ENCODE peak calls at places on chromosomes 2 and 18, in seven cellular contexts. N is colonic mucosa, R is HCT116, D is endodermal cell, C is neural progenitor cell, E is mammary epithelial cell, Z is IMR-90. B is an unnamed sample.

GRCh38 chr2:101763496-101764333 is 66.2 kb downstream of the MAP4K4 start:
- DNase-seq in N (no peak), R (no peak), D (no peak), C (no peak), E (no peak), Z (no peak), B (no peak)

GRCh38 chr2:72143441-72144356 is 4.0 kb downstream of the CYP26B1 start:
- DNase-seq in N (no peak), R (no peak), D (peak; percentile 72), C (peak; percentile 56), E (no peak), Z (no peak), B (peak; percentile 80)

GRCh38 chr2:120729410-120730052 is 6.1 kb upstream of the GLI2 start:
- DNase-seq in N (no peak), R (peak; percentile 37), D (peak; percentile 54), C (no peak), E (peak; percentile 52), Z (peak; percentile 88), B (no peak)

GRCh38 chr18:50405582-50406271 is 30.9 kb downstream of the SKA1 start:
- DNase-seq in N (no peak), R (no peak), D (no peak), C (peak; percentile 64), E (no peak), Z (no peak), B (no peak)

GRCh38 chr2:101679801-101680487 is 17.6 kb upstream of the MAP4K4 start:
- DNase-seq in N (no peak), R (no peak), D (no peak), C (no peak), E (no peak), Z (no peak), B (no peak)

GRCh38 chr2:10387033-10387432 is 61.1 kb downstream of the ODC1 start:
- DNase-seq in N (no peak), R (no peak), D (no peak), C (no peak), E (no peak), Z (no peak), B (no peak)

GRCh38 chr2:66446178-66446860 is 11.4 kb downstream of the MEIS1 start:
- DNase-seq in N (no peak), R (no peak), D (peak; percentile 87), C (peak; percentile 76), E (no peak), Z (no peak), B (peak; percentile 84)

GRCh38 chr2:135144343-135144742 is 92.3 kb downstream of the RAB3GAP1 start:
- DNase-seq in N (no peak), R (no peak), D (no peak), C (no peak), E (peak; percentile 50), Z (no peak), B (no peak)

GRCh38 chr2:223041527-223042109 is 10.4 kb upstream of the KCNE4 start:
- DNase-seq in N (peak; percentile 60), R (peak; percentile 71), D (peak; percentile 78), C (no peak), E (peak; percentile 87), Z (peak; percentile 99), B (peak; percentile 89)

GRCh38 chr18:10041180-10041579 is 127.4 kb downstream of the VAPA start:
- DNase-seq in N (peak; percentile 34), R (no peak), D (peak; percentile 17), C (no peak), E (no peak), Z (peak; percentile 57), B (peak; percentile 87)

GRCh38 chr2:70140978-70141753 is 49.7 kb downstream of the C2orf42 start:
- DNase-seq in N (peak; percentile 80), R (peak; percentile 94), D (peak; percentile 95), C (peak; percentile 59), E (peak; percentile 98), Z (peak; percentile 53), B (peak; percentile 82)

GRCh38 chr2:148509703-148510036 is 134.9 kb upstream of the EPC2 start:
- DNase-seq in N (no peak), R (no peak), D (no peak), C (no peak), E (no peak), Z (no peak), B (no peak)
- H3K9ac ChIP-seq in N (no peak overlapping the region), R (peak overlapping the region; percentile 20), D (no peak overlapping the region), C (no peak overlapping the region), E (no peak overlapping the region), Z (peak overlapping the region; percentile 30), B (no peak overlapping the region)

DNA sequence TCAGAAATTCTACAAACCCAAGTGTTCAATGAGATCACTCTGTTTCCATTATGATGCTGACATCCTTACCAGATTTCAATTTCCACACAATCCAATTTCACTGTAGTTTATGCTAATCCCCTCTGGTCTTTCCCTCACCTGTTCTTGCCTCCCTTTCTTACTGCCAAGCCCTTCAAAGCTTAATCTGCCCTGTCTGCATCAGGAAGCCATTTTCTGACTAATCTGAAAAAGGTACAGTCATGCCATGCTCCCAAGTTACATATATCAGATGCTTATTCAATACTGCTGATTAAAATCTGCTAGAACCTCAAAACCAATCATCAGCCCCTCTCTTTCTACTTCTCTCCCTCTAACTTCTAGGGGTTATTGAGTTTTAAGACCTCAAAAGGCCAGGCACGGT is 8.9 kb downstream of the KRTCAP3 start:
- DNase-seq in N (no peak), R (no peak), D (no peak), C (no peak), E (no peak), Z (no peak), B (no peak)
- H3K27ac ChIP-seq in N (no peak overlapping the region), R (no peak overlapping the region), D (no peak overlapping the region), C (no peak overlapping the region), E (no peak overlapping the region), Z (no peak overlapping the region), B (no peak overlapping the region)

GRCh38 chr2:1371066-1371465 is 42.2 kb upstream of the TPO start:
- DNase-seq in N (no peak), R (no peak), D (no peak), C (no peak), E (no peak), Z (no peak), B (no peak)

GRCh38 chr2:1378456-1379150 is 34.7 kb upstream of the TPO start:
- DNase-seq in N (no peak), R (no peak), D (no peak), C (no peak), E (no peak), Z (no peak), B (no peak)

GRCh38 chr2:1377473-1377872 is 35.8 kb upstream of the TPO start:
- DNase-seq in N (no peak), R (no peak), D (no peak), C (no peak), E (no peak), Z (no peak), B (no peak)

GRCh38 chr2:1373794-1374193 is 39.5 kb upstream of the TPO start:
- DNase-seq in N (no peak), R (no peak), D (no peak), C (no peak), E (no peak), Z (no peak), B (no peak)

DNA sequence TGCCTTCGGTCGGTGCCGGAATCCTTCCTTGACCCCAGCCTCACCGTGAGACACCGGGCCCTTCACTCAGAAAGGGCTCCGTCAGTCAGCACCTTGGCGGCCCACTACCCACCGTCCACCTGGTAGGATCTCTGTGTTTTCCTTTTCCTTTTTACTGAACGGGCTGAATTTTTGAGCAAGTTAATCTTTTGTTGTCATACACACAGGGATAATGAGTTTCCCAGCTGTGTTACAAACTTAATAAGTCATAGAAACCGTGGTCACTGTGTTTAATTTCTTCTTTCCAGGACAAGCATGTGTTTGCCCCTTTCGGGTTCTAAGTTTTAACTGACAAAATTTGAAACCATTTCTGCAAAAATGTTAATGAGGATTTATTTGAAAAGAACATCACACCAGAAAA is 39.0 kb upstream of the TPO start:
- DNase-seq in N (no peak), R (no peak), D (no peak), C (no peak), E (no peak), Z (no peak), B (no peak)
- H3K4me1 ChIP-seq in N (no peaks in the 10 kb centered on the region), R (no peaks in the 10 kb centered on the region), D (no peaks in the 10 kb centered on the region), C (no peaks in the 10 kb centered on the region), E (no peaks in the 10 kb centered on the region), Z (no peaks in the 10 kb centered on the region), B (no peaks in the 10 kb centered on the region)

GRCh38 chr2:169131587-169132512 is 62.5 kb downstream of the DHRS9 start:
- DNase-seq in N (no peak), R (peak; percentile 77), D (no peak), C (peak; percentile 12), E (peak; percentile 80), Z (peak; percentile 41), B (no peak)
- H3K9ac ChIP-seq in N (no peak overlapping the region), R (no peak overlapping the region), D (no peak overlapping the region), C (no peak overlapping the region), E (no peak overlapping the region), Z (no peak overlapping the region), B (no peak overlapping the region)

GRCh38 chr2:179022685-179023084 is 27.3 kb downstream of the CCDC141 start:
- DNase-seq in N (no peak), R (no peak), D (no peak), C (no peak), E (no peak), Z (no peak), B (no peak)
- H3K27ac ChIP-seq in N (no peak overlapping the region), R (no peak overlapping the region), D (no peak overlapping the region), C (no peak overlapping the region), E (no peak overlapping the region), Z (no peak overlapping the region), B (no peak overlapping the region)

GRCh38 chr2:172096661-172097547 is 5.8 kb downstream of the DLX2 start:
- DNase-seq in N (no peak), R (no peak), D (peak; percentile 78), C (peak; percentile 61), E (peak; percentile 82), Z (peak; percentile 39), B (peak; percentile 62)
- H3K4me1 ChIP-seq in N (peaks cover 35% of the 10 kb centered on the region), R (peaks cover 67% of the 10 kb centered on the region), D (peaks cover 14% of the 10 kb centered on the region), C (peaks cover 55% of the 10 kb centered on the region), E (peaks cover 57% of the 10 kb centered on the region), Z (peaks cover 13% of the 10 kb centered on the region), B (peaks cover 17% of the 10 kb centered on the region)

GRCh38 chr2:162018530-162018929 is 55.5 kb downstream of the DPP4 start:
- DNase-seq in N (no peak), R (no peak), D (no peak), C (no peak), E (no peak), Z (no peak), B (no peak)

GRCh38 chr2:162022290-162022945 is 51.6 kb downstream of the DPP4 start:
- DNase-seq in N (no peak), R (no peak), D (no peak), C (no peak), E (peak; percentile 45), Z (peak; percentile 47), B (no peak)

GRCh38 chr2:162017233-162017632 is 56.8 kb downstream of the DPP4 start:
- DNase-seq in N (no peak), R (no peak), D (no peak), C (no peak), E (no peak), Z (no peak), B (no peak)

GRCh38 chr2:162025121-162025911 is 48.7 kb downstream of the DPP4 start:
- DNase-seq in N (no peak), R (no peak), D (no peak), C (no peak), E (no peak), Z (peak; percentile 79), B (no peak)

GRCh38 chr2:162021659-162022058 is 52.4 kb downstream of the DPP4 start:
- DNase-seq in N (no peak), R (no peak), D (no peak), C (no peak), E (no peak), Z (no peak), B (no peak)
- H3K9ac ChIP-seq in N (no peak overlapping the region), R (no peak overlapping the region), D (no peak overlapping the region), C (no peak overlapping the region), E (no peak overlapping the region), Z (no peak overlapping the region), B (no peak overlapping the region)

GRCh38 chr18:79659733-79660132 is 19.9 kb upstream of the CTDP1 start:
- DNase-seq in N (no peak), R (no peak), D (no peak), C (no peak), E (no peak), Z (no peak), B (no peak)
- H3K27ac ChIP-seq in N (no peak overlapping the region), R (no peak overlapping the region), D (no peak overlapping the region), C (no peak overlapping the region), E (no peak overlapping the region), Z (no peak overlapping the region), B (no peak overlapping the region)

B was measured in kidney.